ENCODE peak calls at places on chromosome 14, in six cellular contexts. One of them, this sample, is unnamed.

GRCh38 chr14:103508521-103508920 is 14.1 kb downstream of the CKB start:
- DNase-seq in CD8-positive, alpha-beta memory T cell: no peak
- DNase-seq in type B pancreatic cell: no peak
- DNase-seq in activated CD4-positive, alpha-beta T cell treated with anti-CD3 and anti-CD28 coated beads, Interleukin-2, amount 10 ng/mL, durations not matched to agents 7 days and 5 days: no peak
- DNase-seq in stimulated activated CD8-positive, alpha-beta memory T cell treated with anti-CD3 and anti-CD28 coated beads, Interleukin-4, amount 100 ng/mL, for 24 hours: no peak
- DNase-seq in iPS DF 19.7: no peak
- DNase-seq in this sample: no peak

GRCh38 chr14:68403191-68403781 is 389.6 kb downstream of the ZFP36L1 start:
- DNase-seq in stimulated activated CD8-positive, alpha-beta memory T cell treated with anti-CD3 and anti-CD28 coated beads, Interleukin-4, amount 100 ng/mL, for 24 hours: no peak
- DNase-seq in iPS DF 19.7: no peak
- DNase-seq in activated CD4-positive, alpha-beta T cell treated with anti-CD3 and anti-CD28 coated beads, Interleukin-2, amount 10 ng/mL, durations not matched to agents 7 days and 5 days: no peak
- DNase-seq in type B pancreatic cell: no peak
- DNase-seq in CD8-positive, alpha-beta memory T cell: no peak
- DNase-seq in this sample: no peak

GRCh38 chr14:64919618-64920017 is 5.4 kb downstream of the CHURC1 start:
- DNase-seq in iPS DF 19.7: no peak
- DNase-seq in stimulated activated CD8-positive, alpha-beta memory T cell treated with anti-CD3 and anti-CD28 coated beads, Interleukin-4, amount 100 ng/mL, for 24 hours: no peak
- DNase-seq in CD8-positive, alpha-beta memory T cell: no peak
- DNase-seq in activated CD4-positive, alpha-beta T cell treated with anti-CD3 and anti-CD28 coated beads, Interleukin-2, amount 10 ng/mL, durations not matched to agents 7 days and 5 days: no peak
- DNase-seq in type B pancreatic cell: no peak
- DNase-seq in this sample: no peak

GRCh38 chr14:21880918-21881317 is 207.3 kb upstream of the OR4E1 start:
- DNase-seq in CD8-positive, alpha-beta memory T cell: no peak
- DNase-seq in activated CD4-positive, alpha-beta T cell treated with anti-CD3 and anti-CD28 coated beads, Interleukin-2, amount 10 ng/mL, durations not matched to agents 7 days and 5 days: no peak
- DNase-seq in iPS DF 19.7: no peak
- DNase-seq in stimulated activated CD8-positive, alpha-beta memory T cell treated with anti-CD3 and anti-CD28 coated beads, Interleukin-4, amount 100 ng/mL, for 24 hours: no peak
- DNase-seq in type B pancreatic cell: no peak
- DNase-seq in this sample: no peak

GRCh38 chr14:34723867-34724266 is 9.5 kb upstream of the CFL2 start:
- DNase-seq in activated CD4-positive, alpha-beta T cell treated with anti-CD3 and anti-CD28 coated beads, Interleukin-2, amount 10 ng/mL, durations not matched to agents 7 days and 5 days: no peak
- DNase-seq in type B pancreatic cell: no peak
- DNase-seq in stimulated activated CD8-positive, alpha-beta memory T cell treated with anti-CD3 and anti-CD28 coated beads, Interleukin-4, amount 100 ng/mL, for 24 hours: no peak
- DNase-seq in CD8-positive, alpha-beta memory T cell: no peak
- DNase-seq in iPS DF 19.7: no peak
- DNase-seq in this sample: no peak

GRCh38 chr14:57879516-57879915 is 13.6 kb upstream of the SLC35F4 start:
- DNase-seq in CD8-positive, alpha-beta memory T cell: no peak
- DNase-seq in type B pancreatic cell: no peak
- DNase-seq in stimulated activated CD8-positive, alpha-beta memory T cell treated with anti-CD3 and anti-CD28 coated beads, Interleukin-4, amount 100 ng/mL, for 24 hours: no peak
- DNase-seq in iPS DF 19.7: no peak
- DNase-seq in activated CD4-positive, alpha-beta T cell treated with anti-CD3 and anti-CD28 coated beads, Interleukin-2, amount 10 ng/mL, durations not matched to agents 7 days and 5 days: no peak
- DNase-seq in this sample: no peak

GRCh38 chr14:56805201-56805991 is 4.9 kb downstream of the OTX2 start:
- DNase-seq in iPS DF 19.7: peak
- DNase-seq in activated CD4-positive, alpha-beta T cell treated with anti-CD3 and anti-CD28 coated beads, Interleukin-2, amount 10 ng/mL, durations not matched to agents 7 days and 5 days: no peak
- DNase-seq in stimulated activated CD8-positive, alpha-beta memory T cell treated with anti-CD3 and anti-CD28 coated beads, Interleukin-4, amount 100 ng/mL, for 24 hours: no peak
- DNase-seq in type B pancreatic cell: no peak
- DNase-seq in CD8-positive, alpha-beta memory T cell: no peak
- DNase-seq in this sample: no peak

GRCh38 chr14:35558680-35559079 is 24.7 kb downstream of the INSM2 start:
- DNase-seq in stimulated activated CD8-positive, alpha-beta memory T cell treated with anti-CD3 and anti-CD28 coated beads, Interleukin-4, amount 100 ng/mL, for 24 hours: no peak
- DNase-seq in activated CD4-positive, alpha-beta T cell treated with anti-CD3 and anti-CD28 coated beads, Interleukin-2, amount 10 ng/mL, durations not matched to agents 7 days and 5 days: no peak
- DNase-seq in CD8-positive, alpha-beta memory T cell: no peak
- DNase-seq in iPS DF 19.7: no peak
- DNase-seq in type B pancreatic cell: no peak
- DNase-seq in this sample: peak

GRCh38 chr14:106844608-106845285 is 1318.4 kb downstream of the TMEM121 start:
- DNase-seq in stimulated activated CD8-positive, alpha-beta memory T cell treated with anti-CD3 and anti-CD28 coated beads, Interleukin-4, amount 100 ng/mL, for 24 hours: peak
- DNase-seq in CD8-positive, alpha-beta memory T cell: peak
- DNase-seq in activated CD4-positive, alpha-beta T cell treated with anti-CD3 and anti-CD28 coated beads, Interleukin-2, amount 10 ng/mL, durations not matched to agents 7 days and 5 days: peak
- DNase-seq in iPS DF 19.7: no peak
- DNase-seq in type B pancreatic cell: no peak
- DNase-seq in this sample: no peak

GRCh38 chr14:98754343-98755025 is 517.5 kb downstream of the BCL11B start:
- DNase-seq in iPS DF 19.7: no peak
- DNase-seq in type B pancreatic cell: no peak
- DNase-seq in stimulated activated CD8-positive, alpha-beta memory T cell treated with anti-CD3 and anti-CD28 coated beads, Interleukin-4, amount 100 ng/mL, for 24 hours: no peak
- DNase-seq in CD8-positive, alpha-beta memory T cell: no peak
- DNase-seq in activated CD4-positive, alpha-beta T cell treated with anti-CD3 and anti-CD28 coated beads, Interleukin-2, amount 10 ng/mL, durations not matched to agents 7 days and 5 days: no peak
- DNase-seq in this sample: peak

GRCh38 chr14:95575820-95576473 is 41.1 kb downstream of the GLRX5 start:
- DNase-seq in iPS DF 19.7: peak
- DNase-seq in stimulated activated CD8-positive, alpha-beta memory T cell treated with anti-CD3 and anti-CD28 coated beads, Interleukin-4, amount 100 ng/mL, for 24 hours: no peak
- DNase-seq in activated CD4-positive, alpha-beta T cell treated with anti-CD3 and anti-CD28 coated beads, Interleukin-2, amount 10 ng/mL, durations not matched to agents 7 days and 5 days: no peak
- DNase-seq in type B pancreatic cell: no peak
- DNase-seq in CD8-positive, alpha-beta memory T cell: no peak
- DNase-seq in this sample: no peak

GRCh38 chr14:105272623-105273022 is 24.3 kb downstream of the BTBD6 start:
- DNase-seq in stimulated activated CD8-positive, alpha-beta memory T cell treated with anti-CD3 and anti-CD28 coated beads, Interleukin-4, amount 100 ng/mL, for 24 hours: no peak
- DNase-seq in iPS DF 19.7: no peak
- DNase-seq in type B pancreatic cell: no peak
- DNase-seq in activated CD4-positive, alpha-beta T cell treated with anti-CD3 and anti-CD28 coated beads, Interleukin-2, amount 10 ng/mL, durations not matched to agents 7 days and 5 days: no peak
- DNase-seq in CD8-positive, alpha-beta memory T cell: no peak
- DNase-seq in this sample: no peak

GRCh38 chr14:64502476-64503183 is 1.0 kb downstream of the ZBTB25 start:
- DNase-seq in stimulated activated CD8-positive, alpha-beta memory T cell treated with anti-CD3 and anti-CD28 coated beads, Interleukin-4, amount 100 ng/mL, for 24 hours: no peak
- DNase-seq in type B pancreatic cell: no peak
- DNase-seq in CD8-positive, alpha-beta memory T cell: peak
- DNase-seq in iPS DF 19.7: no peak
- DNase-seq in activated CD4-positive, alpha-beta T cell treated with anti-CD3 and anti-CD28 coated beads, Interleukin-2, amount 10 ng/mL, durations not matched to agents 7 days and 5 days: peak
- DNase-seq in this sample: peak